ENCODE peak calls at places on chromosomes 4 and X, in seven cellular contexts. One of them, this sample, is unnamed.

GRCh38 chr4:32207456-32207855 is 1487.3 kb downstream of the PCDH7 start:
- DNase-seq in GM12892: no peak
- DNase-seq in hippocampal formation: no peak
- DNase-seq in D341Med: no peak
- DNase-seq in CD8-positive, alpha-beta memory T cell: no peak
- DNase-seq in nucleus accumbens: no peak
- DNase-seq in HTR-8/SVneo: no peak
- DNase-seq in this sample: no peak

GRCh38 chr4:44145868-44146267 is 302.7 kb downstream of the KCTD8 start:
- DNase-seq in GM12892: no peak
- DNase-seq in hippocampal formation: no peak
- DNase-seq in D341Med: no peak
- DNase-seq in CD8-positive, alpha-beta memory T cell: no peak
- DNase-seq in nucleus accumbens: no peak
- DNase-seq in HTR-8/SVneo: peak
- DNase-seq in this sample: no peak

GRCh38 chrX:82676386-82676785 is 831.7 kb upstream of the POU3F4 start:
- DNase-seq in GM12892: no peak
- DNase-seq in hippocampal formation: no peak
- DNase-seq in D341Med: no peak
- DNase-seq in CD8-positive, alpha-beta memory T cell: no peak
- DNase-seq in nucleus accumbens: no peak
- DNase-seq in HTR-8/SVneo: no peak
- DNase-seq in this sample: no peak

GRCh38 chr4:121898150-121898549 is 27.9 kb upstream of the BBS7 start:
- DNase-seq in GM12892: no peak
- DNase-seq in hippocampal formation: no peak
- DNase-seq in D341Med: no peak
- DNase-seq in CD8-positive, alpha-beta memory T cell: no peak
- DNase-seq in nucleus accumbens: no peak
- DNase-seq in HTR-8/SVneo: no peak
- DNase-seq in this sample: no peak

GRCh38 chr4:87530868-87531267 is 1.7 kb upstream of the SPARCL1 start:
- DNase-seq in GM12892: no peak
- DNase-seq in hippocampal formation: peak
- DNase-seq in D341Med: no peak
- DNase-seq in CD8-positive, alpha-beta memory T cell: no peak
- DNase-seq in nucleus accumbens: no peak
- DNase-seq in HTR-8/SVneo: no peak
- DNase-seq in this sample: no peak

GRCh38 chr4:125397226-125397625 is 82.5 kb downstream of the FAT4 start:
- DNase-seq in GM12892: no peak
- DNase-seq in hippocampal formation: no peak
- DNase-seq in D341Med: no peak
- DNase-seq in CD8-positive, alpha-beta memory T cell: no peak
- DNase-seq in nucleus accumbens: no peak
- DNase-seq in HTR-8/SVneo: no peak
- DNase-seq in this sample: no peak

GRCh38 chrX:144809025-144809424 is 438.3 kb upstream of the SPANXN1 start:
- DNase-seq in GM12892: no peak
- DNase-seq in hippocampal formation: no peak
- DNase-seq in D341Med: no peak
- DNase-seq in CD8-positive, alpha-beta memory T cell: no peak
- DNase-seq in nucleus accumbens: no peak
- DNase-seq in HTR-8/SVneo: no peak
- DNase-seq in this sample: no peak

GRCh38 chr4:7625073-7625472 is 190.3 kb upstream of the PSAPL1 start:
- DNase-seq in GM12892: no peak
- DNase-seq in hippocampal formation: peak
- DNase-seq in D341Med: no peak
- DNase-seq in CD8-positive, alpha-beta memory T cell: no peak
- DNase-seq in nucleus accumbens: peak
- DNase-seq in HTR-8/SVneo: no peak
- DNase-seq in this sample: no peak

GRCh38 chrX:104668550-104668949 is 102.6 kb downstream of the IL1RAPL2 start:
- DNase-seq in GM12892: no peak
- DNase-seq in hippocampal formation: no peak
- DNase-seq in D341Med: no peak
- DNase-seq in CD8-positive, alpha-beta memory T cell: no peak
- DNase-seq in nucleus accumbens: no peak
- DNase-seq in HTR-8/SVneo: no peak
- DNase-seq in this sample: no peak

GRCh38 chr4:66590488-66591215 is 920.4 kb upstream of the EPHA5 start:
- DNase-seq in GM12892: no peak
- DNase-seq in hippocampal formation: no peak
- DNase-seq in D341Med: no peak
- DNase-seq in CD8-positive, alpha-beta memory T cell: no peak
- DNase-seq in nucleus accumbens: no peak
- DNase-seq in HTR-8/SVneo: no peak
- DNase-seq in this sample: no peak

GRCh38 chr4:89715611-89716010 is 121.3 kb downstream of the SNCA start:
- DNase-seq in GM12892: no peak
- DNase-seq in hippocampal formation: no peak
- DNase-seq in D341Med: no peak
- DNase-seq in CD8-positive, alpha-beta memory T cell: no peak
- DNase-seq in nucleus accumbens: no peak
- DNase-seq in HTR-8/SVneo: no peak
- DNase-seq in this sample: no peak

GRCh38 chrX:20189171-20189570 is 47.5 kb upstream of the EIF1AX start:
- DNase-seq in GM12892: no peak
- DNase-seq in hippocampal formation: no peak
- DNase-seq in D341Med: no peak
- DNase-seq in CD8-positive, alpha-beta memory T cell: no peak
- DNase-seq in nucleus accumbens: no peak
- DNase-seq in HTR-8/SVneo: no peak
- DNase-seq in this sample: peak

GRCh38 chr4:172055498-172055897 is 242.3 kb downstream of the GALNTL6 start:
- DNase-seq in GM12892: no peak
- DNase-seq in hippocampal formation: no peak
- DNase-seq in D341Med: no peak
- DNase-seq in CD8-positive, alpha-beta memory T cell: no peak
- DNase-seq in nucleus accumbens: no peak
- DNase-seq in HTR-8/SVneo: no peak
- DNase-seq in this sample: no peak

GRCh38 chrX:45903781-45904201 is 641.4 kb downstream of the ZNF674 start:
- DNase-seq in GM12892: no peak
- DNase-seq in hippocampal formation: no peak
- DNase-seq in D341Med: no peak
- DNase-seq in CD8-positive, alpha-beta memory T cell: no peak
- DNase-seq in nucleus accumbens: no peak
- DNase-seq in HTR-8/SVneo: no peak
- DNase-seq in this sample: no peak

GRCh38 chrX:20412871-20413486 is 146.3 kb upstream of the RPS6KA3 start:
- DNase-seq in GM12892: no peak
- DNase-seq in hippocampal formation: no peak
- DNase-seq in D341Med: no peak
- DNase-seq in CD8-positive, alpha-beta memory T cell: peak
- DNase-seq in nucleus accumbens: peak
- DNase-seq in HTR-8/SVneo: no peak
- DNase-seq in this sample: no peak

GRCh38 chr4:91267543-91267942 is 1036.2 kb upstream of the GRID2 start:
- DNase-seq in GM12892: no peak
- DNase-seq in hippocampal formation: no peak
- DNase-seq in D341Med: no peak
- DNase-seq in CD8-positive, alpha-beta memory T cell: no peak
- DNase-seq in nucleus accumbens: no peak
- DNase-seq in HTR-8/SVneo: no peak
- DNase-seq in this sample: peak